ENCODE peak calls at places on chromosomes 13 and 19, in five cellular contexts. F is WTC11, H is GM04503, M is lower lobe of right lung, G is neural progenitor cell. U is an unnamed sample.

GRCh38 chr13:46831588-46832194 is 34.7 kb upstream of the ESD start:
- DNase-seq in F (peak), H (no peak), M (no peak), G (peak), U (peak)

GRCh38 chr13:51444922-51445321 is 7.9 kb downstream of the INTS6 start:
- DNase-seq in F (no peak), H (no peak), M (no peak), G (no peak), U (peak)

GRCh38 chr13:57624565-57625435 is 6.7 kb upstream of the PCDH17 start:
- DNase-seq in F (peak), H (no peak), M (no peak), G (peak), U (peak)

GRCh38 chr19:11291415-11291814 is 4.5 kb upstream of the TSPAN16 start:
- DNase-seq in F (no peak), H (no peak), M (no peak), G (no peak), U (no peak)

GRCh38 chr13:26370495-26370990 is 116.6 kb downstream of the CDK8 start:
- DNase-seq in F (no peak), H (no peak), M (no peak), G (no peak), U (no peak)

GRCh38 chr13:42985312-42986175 is 6.5 kb downstream of the EPSTI1 start:
- DNase-seq in F (no peak), H (no peak), M (no peak), G (no peak), U (no peak)

GRCh38 chr13:99575376-99575775 is 74.1 kb downstream of the TM9SF2 start:
- DNase-seq in F (peak), H (no peak), M (no peak), G (no peak), U (no peak)

GRCh38 chr13:106145997-106146864 is 389.2 kb downstream of the EFNB2 start:
- DNase-seq in F (no peak), H (no peak), M (no peak), G (no peak), U (no peak)

GRCh38 chr19:1748115-1748702 is 5.1 kb upstream of the ONECUT3 start:
- DNase-seq in F (no peak), H (no peak), M (no peak), G (no peak), U (no peak)

GRCh38 chr19:3721131-3721899 is 13.1 kb downstream of the TJP3 start:
- DNase-seq in F (peak), H (no peak), M (peak), G (peak), U (peak)

GRCh38 chr19:47310819-47311218 is 1.2 kb downstream of the C5AR1 start:
- DNase-seq in F (no peak), H (no peak), M (peak), G (no peak), U (no peak)

GRCh38 chr19:38004505-38005223 is 97.7 kb downstream of the SIPA1L3 start:
- DNase-seq in F (peak), H (peak), M (peak), G (peak), U (peak)

GRCh38 chr19:7705387-7706187 is 3.7 kb upstream of the FCER2 start:
- DNase-seq in F (no peak), H (no peak), M (peak), G (no peak), U (peak)

GRCh38 chr13:36084131-36084530 is 47.1 kb downstream of the DCLK1 start:
- DNase-seq in F (no peak), H (no peak), M (no peak), G (no peak), U (no peak)

GRCh38 chr19:2099054-2099501 is 2.4 kb downstream of the IZUMO4 start:
- DNase-seq in F (no peak), H (no peak), M (no peak), G (no peak), U (no peak)

GRCh38 chr13:66803759-66804456 is 426.2 kb downstream of the PCDH9 start:
- DNase-seq in F (no peak), H (no peak), M (no peak), G (no peak), U (no peak)

GRCh38 chr13:83499286-83499685 is 383.0 kb downstream of the SLITRK1 start:
- DNase-seq in F (no peak), H (no peak), M (no peak), G (no peak), U (no peak)

GRCh38 chr19:31531326-31531725 is 182.1 kb upstream of the TSHZ3 start:
- DNase-seq in F (no peak), H (no peak), M (no peak), G (no peak), U (no peak)

GRCh38 chr13:34667356-34668218 is 274.5 kb upstream of the NBEA start:
- DNase-seq in F (no peak), H (no peak), M (no peak), G (no peak), U (no peak)

GRCh38 chr19:29505034-29505824 is 20.6 kb upstream of the VSTM2B start:
- DNase-seq in F (no peak), H (no peak), M (peak), G (peak), U (no peak)

GRCh38 chr13:73987618-73988017 is 146.6 kb downstream of the KLF12 start:
- DNase-seq in F (no peak), H (no peak), M (no peak), G (no peak), U (no peak)

GRCh38 chr13:98262307-98262706 is 85.2 kb upstream of the RNF113B start:
- DNase-seq in F (no peak), H (no peak), M (no peak), G (no peak), U (no peak)

GRCh38 chr13:72960541-72960940 is 98.3 kb upstream of the KLF5 start:
- DNase-seq in F (no peak), H (no peak), M (no peak), G (no peak), U (no peak)

GRCh38 chr13:96686286-96686685 is 308.0 kb downstream of the OXGR1 start:
- DNase-seq in F (no peak), H (no peak), M (no peak), G (no peak), U (no peak)

GRCh38 chr19:45994456-45994988 is 745 bp upstream of the CCDC61 start:
- DNase-seq in F (no peak), H (no peak), M (no peak), G (no peak), U (no peak)

GRCh38 chr19:31349160-31349881 is at the start of gene TSHZ3:
- DNase-seq in F (peak), H (no peak), M (peak), G (peak), U (peak)

GRCh38 chr13:59770451-59770850 is 393.3 kb downstream of the DIAPH3 start:
- DNase-seq in F (no peak), H (no peak), M (no peak), G (no peak), U (no peak)

GRCh38 chr19:35462476-35462953 is 14.5 kb downstream of the FFAR2 start:
- DNase-seq in F (no peak), H (no peak), M (no peak), G (no peak), U (peak)

U was measured in Jurkat, Clone E6-1.